ENCODE peak calls at places on chromosome 19, in eight cellular contexts. Z, C, M, A, P, N, H and V are unnamed samples.

GRCh38 chr19:1747285-1748114 is 5.8 kb upstream of the ONECUT3 start:
- DNase-seq in Z (no peak), C (peak; percentile 90), M (no peak), A (peak; percentile 23), P (no peak), N (no peak), H (peak; percentile 91), V (no peak)

GRCh38 chr19:15265849-15266248 is 33.6 kb upstream of the EPHX3 start:
- DNase-seq in Z (no peak), C (no peak), M (peak; percentile 88), A (no peak), P (no peak), N (no peak), H (peak; percentile 96), V (peak; percentile 75)

GRCh38 chr19:16373539-16373938 is 48.9 kb downstream of the KLF2 start:
- DNase-seq in Z (no peak), C (no peak), M (no peak), A (no peak), P (no peak), N (no peak), H (peak; percentile 47), V (no peak)

GRCh38 chr19:48646192-48646911 is 365 bp upstream of the CA11 start:
- DNase-seq in Z (peak; percentile 92), C (peak; percentile 82), M (peak; percentile 95), A (peak; percentile 87), P (peak; percentile 89), N (peak; percentile 88), H (peak; percentile 75), V (peak; percentile 92)

GRCh38 chr19:51501594-51502263 is at the start of gene SIGLEC12:
- DNase-seq in Z (no peak), C (no peak), M (no peak), A (no peak), P (no peak), N (no peak), H (no peak), V (peak; percentile 28)

GRCh38 chr19:15810335-15810734 is 5.1 kb downstream of the OR10H1 start:
- DNase-seq in Z (no peak), C (no peak), M (no peak), A (no peak), P (no peak), N (no peak), H (no peak), V (peak; percentile 46)

GRCh38 chr19:16180611-16181010 is 4.6 kb upstream of the FAM32A start:
- DNase-seq in Z (no peak), C (no peak), M (no peak), A (no peak), P (no peak), N (no peak), H (peak; percentile 84), V (no peak)

GRCh38 chr19:42148270-42148669 is 16.0 kb upstream of the POU2F2 start:
- DNase-seq in Z (no peak), C (no peak), M (no peak), A (no peak), P (no peak), N (no peak), H (no peak), V (no peak)

GRCh38 chr19:33473644-33474305 is 47.8 kb downstream of the PEPD start:
- DNase-seq in Z (no peak), C (no peak), M (peak; percentile 31), A (no peak), P (no peak), N (no peak), H (peak; percentile 75), V (no peak)

GRCh38 chr19:29922972-29923371 is 19.1 kb upstream of the URI1 start:
- DNase-seq in Z (no peak), C (no peak), M (no peak), A (no peak), P (no peak), N (no peak), H (no peak), V (no peak)

GRCh38 chr19:33227242-33227650 is 1.6 kb upstream of the SLC7A10 start:
- DNase-seq in Z (no peak), C (no peak), M (peak; percentile 84), A (no peak), P (no peak), N (no peak), H (peak; percentile 53), V (no peak)

GRCh38 chr19:35109395-35110112 is 6.1 kb upstream of the FXYD3 start:
- DNase-seq in Z (no peak), C (no peak), M (no peak), A (no peak), P (no peak), N (no peak), H (no peak), V (peak; percentile 74)

GRCh38 chr19:52936151-52936957 is 13.1 kb upstream of the ZNF888 start:
- DNase-seq in Z (no peak), C (no peak), M (no peak), A (no peak), P (no peak), N (no peak), H (no peak), V (peak; percentile 63)

GRCh38 chr19:54439174-54439851 is 9.7 kb upstream of the LENG8 start:
- DNase-seq in Z (no peak), C (peak; percentile 52), M (no peak), A (no peak), P (no peak), N (no peak), H (peak; percentile 34), V (no peak)

GRCh38 chr19:13275016-13275722 is 125.0 kb downstream of the IER2 start:
- DNase-seq in Z (no peak), C (no peak), M (no peak), A (no peak), P (no peak), N (no peak), H (no peak), V (no peak)

GRCh38 chr19:46616631-46617322 is 8.1 kb downstream of the PTGIR start:
- DNase-seq in Z (peak; percentile 79), C (no peak), M (peak; percentile 82), A (no peak), P (no peak), N (no peak), H (peak; percentile 80), V (peak; percentile 69)

GRCh38 chr19:13841339-13842293 is 35.3 kb upstream of the NANOS3 start:
- DNase-seq in Z (peak; percentile 88), C (peak; percentile 82), M (peak; percentile 90), A (no peak), P (no peak), N (peak; percentile 34), H (peak; percentile 41), V (peak; percentile 84)

GRCh38 chr19:18160441-18160791 is 7.5 kb downstream of the PIK3R2 start:
- DNase-seq in Z (no peak), C (no peak), M (no peak), A (no peak), P (no peak), N (no peak), H (no peak), V (no peak)

GRCh38 chr19:3409346-3410064 is 43.1 kb downstream of the NFIC start:
- DNase-seq in Z (no peak), C (no peak), M (no peak), A (no peak), P (no peak), N (no peak), H (no peak), V (peak; percentile 60)

GRCh38 chr19:18961767-18962423 is 20.9 kb upstream of the HOMER3 start:
- DNase-seq in Z (no peak), C (no peak), M (no peak), A (peak; percentile 2), P (no peak), N (no peak), H (no peak), V (no peak)

GRCh38 chr19:51311388-51312257 is at the start of gene IGLON5:
- DNase-seq in Z (no peak), C (no peak), M (no peak), A (no peak), P (no peak), N (no peak), H (no peak), V (no peak)

DNA sequence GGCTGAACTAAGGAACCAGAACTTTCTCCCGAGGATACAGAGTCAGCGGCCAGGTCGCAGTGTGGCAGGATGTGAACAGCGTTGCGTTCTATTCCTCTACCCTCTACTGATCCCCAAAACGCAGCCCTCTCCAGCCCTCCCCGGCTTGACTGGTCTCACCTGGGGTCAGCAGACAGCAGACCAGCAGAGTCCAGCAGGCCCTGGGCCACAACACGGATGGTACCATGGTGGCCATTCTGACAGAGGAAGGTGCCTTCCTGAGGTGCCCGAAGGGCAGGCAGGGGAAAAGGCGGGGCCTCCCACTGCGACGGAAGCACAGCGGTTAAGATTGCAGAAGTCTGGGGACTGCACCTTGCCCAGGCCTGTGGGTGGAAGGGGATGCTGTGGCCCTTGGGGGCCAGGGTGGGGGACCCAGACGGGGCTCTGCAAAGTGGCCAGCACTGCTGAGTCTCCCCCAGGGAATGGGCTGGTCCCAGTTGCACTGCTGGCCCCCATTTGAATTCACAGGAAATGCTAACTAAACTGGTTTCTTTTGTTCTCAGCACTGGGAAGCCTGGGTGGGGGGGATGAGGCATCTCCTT is at the start of gene ICAM3:
- DNase-seq in Z (no peak), C (no peak), M (no peak), A (peak; percentile 59), P (peak; percentile 35), N (peak; percentile 35), H (no peak), V (peak; percentile 58)
- H3K4me1 ChIP-seq in Z (no peaks in the 10 kb centered on the region), C (no peaks in the 10 kb centered on the region), M (no peaks in the 10 kb centered on the region), A (peaks cover 26% of the 10 kb centered on the region), P (peaks cover 22% of the 10 kb centered on the region), N (peaks cover 22% of the 10 kb centered on the region), H (peaks cover 2% of the 10 kb centered on the region), V (no peaks in the 10 kb centered on the region)

GRCh38 chr19:8539621-8540149 is 25.7 kb upstream of the ZNF414 start:
- DNase-seq in Z (no peak), C (no peak), M (no peak), A (no peak), P (no peak), N (no peak), H (no peak), V (no peak)
- H3K27ac ChIP-seq in Z (no peak overlapping the region), C (no peak overlapping the region), M (no peak overlapping the region), A (no peak overlapping the region), P (no peak overlapping the region), N (no peak overlapping the region), H (no peak overlapping the region), V (no peak overlapping the region)

GRCh38 chr19:8388612-8388958 is 1.6 kb upstream of the RAB11B start:
- DNase-seq in Z (no peak), C (no peak), M (no peak), A (no peak), P (no peak), N (no peak), H (no peak), V (no peak)
- H3K4me1 ChIP-seq in Z (peaks cover 7% of the 10 kb centered on the region), C (peaks cover 5% of the 10 kb centered on the region), M (peaks cover 42% of the 10 kb centered on the region), A (peaks cover 17% of the 10 kb centered on the region), P (peaks cover 5% of the 10 kb centered on the region), N (peaks cover 18% of the 10 kb centered on the region), H (peaks cover 6% of the 10 kb centered on the region), V (peaks cover 17% of the 10 kb centered on the region)

DNA sequence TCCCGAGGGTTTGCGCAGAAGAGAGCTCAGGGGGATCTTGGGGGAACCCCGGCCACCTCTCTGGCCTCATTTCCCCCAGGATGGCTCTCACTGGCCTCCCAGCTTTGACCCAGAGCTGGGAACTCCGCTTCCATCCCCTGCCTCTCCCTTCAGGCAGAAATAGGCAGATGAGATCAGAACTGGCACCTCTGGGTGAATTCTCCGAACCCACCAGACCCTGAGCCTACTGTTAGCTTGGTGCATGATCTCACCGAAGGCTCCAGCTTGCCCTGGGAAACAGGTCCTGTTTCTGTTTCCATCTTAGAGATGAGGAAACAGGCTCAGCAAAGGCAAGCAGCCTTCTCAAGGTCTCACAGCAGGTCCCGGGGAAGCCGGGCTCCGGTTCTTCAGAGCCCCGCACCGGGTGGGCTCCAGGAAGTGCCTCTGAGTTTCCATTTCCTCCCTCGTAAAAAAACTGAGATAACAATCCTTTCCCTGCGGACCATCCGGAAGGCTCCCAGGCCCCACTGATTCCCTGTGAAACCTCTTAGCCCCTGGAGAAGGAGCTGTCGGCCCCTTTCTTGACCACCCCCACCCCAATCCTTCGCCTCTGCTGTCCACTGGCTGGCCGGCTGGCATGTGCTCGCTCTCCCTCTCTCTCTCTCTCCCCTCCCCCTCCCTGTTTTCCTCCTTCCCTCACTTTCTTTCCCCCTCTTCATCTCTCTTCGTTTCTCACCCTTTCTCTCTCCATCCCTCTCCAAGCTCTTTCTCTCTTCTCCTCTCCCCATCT is 2.1 kb downstream of the NECTIN2 start:
- DNase-seq in Z (no peak), C (no peak), M (no peak), A (no peak), P (no peak), N (no peak), H (peak; percentile 57), V (no peak)
- H3K27ac ChIP-seq in Z (peak overlapping the region; percentile 75), C (peak overlapping the region; percentile 73), M (peak overlapping the region; percentile 95), A (no peak overlapping the region), P (no peak overlapping the region), N (no peak overlapping the region), H (peak overlapping the region; percentile 90), V (peak overlapping the region; percentile 96)